ENCODE peak calls at places on chromosome 1, in eight cellular contexts. S is mesothelial cell of epicardium, E is fibroblast of villous mesenchyme, F is left ventricle myocardium inferior, J is psoas muscle, D is GM12865, G is AG09319, X is colonic mucosa. M is an unnamed sample.

GRCh38 chr1:166193057-166193456 is 26.3 kb upstream of the FAM78B start:
- DNase-seq in G (no peak), S (no peak), D (no peak), X (no peak), F (no peak), E (no peak), J (no peak), M (no peak)

GRCh38 chr1:9196129-9197040 is 38.2 kb upstream of the H6PD start:
- DNase-seq in E (peak; percentile 95), J (peak; percentile 80), G (no peak), D (peak; percentile 90), X (peak; percentile 78), S (no peak), F (peak; percentile 63), M (peak; percentile 59)

GRCh38 chr1:92080128-92080985 is at the start of gene BTBD8:
- DNase-seq in D (peak; percentile 82), G (peak; percentile 44), F (peak; percentile 84), E (peak; percentile 59), S (peak; percentile 45), X (peak; percentile 86), J (peak; percentile 91), M (peak; percentile 64)

GRCh38 chr1:74340656-74341055 is 105.5 kb downstream of the TNNI3K start:
- DNase-seq in G (no peak), D (no peak), E (no peak), S (no peak), F (no peak), X (no peak), J (no peak), M (no peak)

GRCh38 chr1:27522148-27522859 is 32.3 kb upstream of the WASF2 start:
- DNase-seq in S (no peak), J (peak; percentile 63), D (no peak), F (no peak), G (no peak), E (no peak), X (no peak), M (peak; percentile 79)

GRCh38 chr1:197081117-197081753 is 14.2 kb upstream of the F13B start:
- DNase-seq in E (no peak), S (no peak), J (no peak), F (no peak), X (no peak), G (no peak), D (no peak), M (no peak)

GRCh38 chr1:94092210-94092613 is 28.7 kb downstream of the ABCA4 start:
- DNase-seq in X (no peak), E (no peak), D (peak; percentile 30), G (no peak), F (no peak), J (no peak), S (no peak), M (no peak)

GRCh38 chr1:203263496-203263895 is 34.0 kb upstream of the CHIT1 start:
- DNase-seq in J (no peak), E (no peak), X (no peak), F (no peak), G (no peak), S (no peak), D (no peak), M (no peak)

GRCh38 chr1:101216623-101217022 is 20.2 kb upstream of the S1PR1 start:
- DNase-seq in J (no peak), F (no peak), S (no peak), D (peak; percentile 25), G (no peak), E (no peak), X (no peak), M (no peak)

GRCh38 chr1:212313616-212314015 is 28.4 kb downstream of the PPP2R5A start:
- DNase-seq in J (no peak), D (no peak), E (peak; percentile 70), X (no peak), G (peak; percentile 60), S (no peak), F (no peak), M (no peak)

GRCh38 chr1:29901618-29902017 is 665.3 kb downstream of the PTPRU start:
- DNase-seq in F (no peak), G (no peak), D (no peak), S (no peak), J (no peak), E (no peak), X (no peak), M (no peak)

GRCh38 chr1:239976130-239976968 is 115.3 kb upstream of the FMN2 start:
- DNase-seq in J (no peak), D (peak; percentile 57), S (no peak), E (peak; percentile 60), F (no peak), G (peak; percentile 23), X (peak; percentile 48), M (peak; percentile 22)

GRCh38 chr1:32180186-32181060 is 948 bp downstream of the TXLNA start:
- DNase-seq in X (peak; percentile 49), S (no peak), E (peak; percentile 75), F (peak; percentile 53), G (no peak), D (peak; percentile 59), J (peak; percentile 81), M (peak; percentile 31)

GRCh38 chr1:109226078-109226445 is 12.3 kb downstream of the SARS1 start:
- DNase-seq in F (no peak), X (no peak), J (no peak), D (no peak), E (no peak), G (no peak), S (no peak), M (no peak)

GRCh38 chr1:3000671-3001470 is 20.4 kb upstream of the ACTRT2 start:
- DNase-seq in G (no peak), S (peak; percentile 9), J (no peak), D (no peak), X (no peak), F (no peak), E (no peak), M (no peak)

GRCh38 chr1:39632491-39633417 is 6.7 kb downstream of the HEYL start:
- DNase-seq in D (no peak), F (peak; percentile 82), X (peak; percentile 37), S (peak; percentile 48), J (peak; percentile 76), G (peak; percentile 14), E (peak; percentile 86), M (peak; percentile 36)

GRCh38 chr1:15153842-15154479 is 414 bp downstream of the TMEM51 start:
- DNase-seq in E (peak; percentile 68), F (peak; percentile 70), X (peak; percentile 78), J (peak; percentile 72), G (no peak), D (no peak), S (peak; percentile 59), M (peak; percentile 39)

GRCh38 chr1:9066945-9067807 is 2.3 kb downstream of the SLC2A5 start:
- DNase-seq in X (no peak), J (peak; percentile 86), E (peak; percentile 96), F (peak; percentile 68), G (peak; percentile 72), S (no peak), D (peak; percentile 35), M (no peak)

GRCh38 chr1:55374801-55375616 is 159.8 kb upstream of the USP24 start:
- DNase-seq in D (no peak), S (no peak), F (no peak), X (no peak), E (peak; percentile 43), G (no peak), J (peak; percentile 75), M (no peak)

GRCh38 chr1:10339036-10339567 is 59.8 kb upstream of the PGD start:
- DNase-seq in X (no peak), S (no peak), E (no peak), G (no peak), F (no peak), J (no peak), D (no peak), M (no peak)

DNA sequence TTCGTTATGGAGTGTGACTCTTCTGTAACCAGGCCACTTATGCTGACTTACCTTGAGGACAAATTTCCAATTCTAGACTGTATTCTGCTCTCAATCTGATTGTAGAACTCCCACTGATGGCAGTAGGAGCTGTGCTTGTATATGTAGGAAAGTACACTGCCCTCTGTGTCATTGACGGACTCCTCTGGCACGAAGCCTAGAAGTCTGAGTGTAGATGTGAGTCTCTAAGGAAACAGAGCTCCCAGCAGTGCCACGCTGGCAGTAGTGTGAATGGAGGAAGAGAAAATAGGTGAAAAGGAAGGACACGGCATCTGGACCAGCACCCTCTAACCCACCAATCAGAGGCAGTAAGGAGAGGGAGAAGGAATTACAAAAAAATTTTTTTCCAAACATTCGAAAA is 130.4 kb upstream of the ADGRL2 start:
- DNase-seq in F (peak; percentile 65), X (peak; percentile 73), G (peak; percentile 67), E (peak; percentile 92), J (no peak), D (no peak), S (peak; percentile 35), M (peak; percentile 78)
- TF ChIP-seq CTCF in F (no peak), X (no peak), G (no peak), E (no peak), J (no peak), D (no peak), S (no peak), M (no peak)

DNA sequence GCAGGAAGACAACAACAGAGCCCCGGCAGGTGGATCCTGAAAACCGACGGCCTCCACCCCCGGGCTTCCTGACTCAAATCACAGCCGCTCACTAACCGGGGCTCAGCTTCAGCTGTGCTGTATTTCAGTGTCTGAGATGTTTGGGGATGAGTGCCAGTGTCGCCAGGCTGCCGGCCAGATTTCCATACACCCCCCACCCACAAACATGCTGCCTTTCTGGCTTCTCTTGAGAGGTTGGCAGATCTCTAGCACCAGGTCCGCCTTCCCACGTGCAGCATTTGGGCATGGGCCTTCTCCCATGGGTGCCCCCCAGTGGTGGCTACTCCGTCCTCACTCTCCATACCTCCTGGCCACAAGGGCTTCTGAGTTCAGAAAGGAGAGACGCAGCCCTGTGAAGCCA is 34.8 kb downstream of the KCNAB2 start:
- DNase-seq in X (no peak), S (no peak), G (no peak), J (no peak), E (no peak), D (no peak), F (no peak), M (no peak)
- TF ChIP-seq CTCF in X (no peak), S (no peak), G (no peak), J (no peak), E (peak; percentile 11), D (no peak), F (peak; percentile 56), M (no peak)

GRCh38 chr1:114113801-114114750 is 39.6 kb downstream of the SYT6 start:
- DNase-seq in F (no peak), G (no peak), S (no peak), D (no peak), J (no peak), X (no peak), E (no peak), M (no peak)
- TF ChIP-seq CTCF in F (no peak), G (no peak), S (no peak), D (no peak), J (no peak), X (no peak), E (no peak), M (no peak)

DNA sequence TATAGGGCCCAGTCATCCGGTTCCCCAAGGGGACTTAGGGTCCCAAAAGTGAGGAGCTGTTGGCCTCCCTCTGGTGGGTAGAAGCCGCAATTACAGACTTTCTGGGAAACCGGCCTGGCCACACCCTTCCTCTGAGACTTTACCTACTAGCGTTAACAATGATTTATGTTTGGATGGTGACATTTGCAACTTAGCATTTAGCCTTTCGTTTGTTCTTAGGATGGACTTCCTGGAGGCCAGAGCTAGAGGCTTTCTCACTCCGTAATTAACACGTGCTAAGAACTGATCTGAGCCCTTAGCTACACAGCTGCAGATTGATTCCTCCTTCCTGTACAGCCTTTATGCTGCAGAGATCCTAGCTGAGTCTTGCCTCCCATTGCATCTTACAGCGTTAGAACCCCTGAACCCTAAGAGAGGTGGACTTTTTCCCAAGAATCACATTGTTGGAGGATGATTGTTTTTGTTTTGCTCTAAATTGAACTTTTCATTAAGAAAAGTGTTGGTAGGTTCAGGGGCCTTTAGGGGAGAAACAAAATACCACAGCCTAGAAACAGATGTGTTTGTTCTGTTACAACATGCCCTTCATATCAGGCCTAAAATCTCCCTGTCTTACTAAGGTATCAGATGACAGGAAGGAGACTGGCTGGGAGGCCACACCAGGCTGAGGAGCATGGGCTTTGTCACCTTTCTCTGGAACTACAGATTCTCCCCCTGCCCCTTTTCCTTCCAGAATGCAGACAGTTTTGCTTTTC is 2.0 kb downstream of the S100A11 start:
- DNase-seq in J (no peak), E (peak; percentile 88), X (peak; percentile 86), S (no peak), G (peak; percentile 47), F (no peak), D (peak; percentile 79), M (peak; percentile 80)
- TF ChIP-seq CTCF in J (peak; percentile 47), E (peak; percentile 77), X (peak; percentile 72), S (peak; percentile 76), G (peak; percentile 71), F (peak; percentile 74), D (peak; percentile 64), M (peak; percentile 64)